ENCODE peak calls at places on chromosomes 16 and 17, in six cellular contexts. Z is esophagus muscularis mucosa; S is CD8-positive, alpha-beta T cell; V is psoas muscle; C is heart left ventricle; I is breast epithelium. O is an unnamed sample.

GRCh38 chr17:16932156-16932555 is 39.8 kb downstream of the TNFRSF13B start:
- DNase-seq in Z (no peak), S (no peak), V (no peak), C (no peak), I (no peak), O (no peak)

GRCh38 chr16:78163772-78164391 is 64.4 kb downstream of the WWOX start:
- DNase-seq in Z (peak), S (no peak), V (no peak), C (no peak), I (no peak), O (no peak)

GRCh38 chr17:63881935-63882601 is at the start of gene GH2:
- DNase-seq in Z (no peak), S (peak), V (peak), C (no peak), I (no peak), O (no peak)

GRCh38 chr16:88936008-88936912 is 40.7 kb downstream of the CBFA2T3 start:
- DNase-seq in Z (no peak), S (no peak), V (no peak), C (peak), I (no peak), O (no peak)

GRCh38 chr16:64182985-64183384 is 938.9 kb downstream of the CDH11 start:
- DNase-seq in Z (no peak), S (no peak), V (no peak), C (no peak), I (no peak), O (no peak)

GRCh38 chr17:60941028-60941427 is 263.4 kb downstream of the BCAS3 start:
- DNase-seq in Z (no peak), S (no peak), V (peak), C (peak), I (no peak), O (no peak)

GRCh38 chr17:70780031-70780430 is 610.7 kb downstream of the KCNJ2 start:
- DNase-seq in Z (no peak), S (no peak), V (no peak), C (no peak), I (no peak), O (no peak)

GRCh38 chr17:55161935-55162555 is 102.7 kb upstream of the HLF start:
- DNase-seq in Z (no peak), S (no peak), V (no peak), C (no peak), I (no peak), O (no peak)

GRCh38 chr16:25613931-25614330 is 77.8 kb upstream of the HS3ST4 start:
- DNase-seq in Z (peak), S (no peak), V (no peak), C (no peak), I (no peak), O (no peak)

GRCh38 chr17:48037924-48038323 is 327 bp upstream of the COPZ2 start:
- DNase-seq in Z (no peak), S (no peak), V (no peak), C (no peak), I (no peak), O (no peak)

GRCh38 chr17:62611767-62612166 is 15.7 kb upstream of the MRC2 start:
- DNase-seq in Z (no peak), S (no peak), V (no peak), C (no peak), I (no peak), O (no peak)

GRCh38 chr17:65455972-65456343 is 105.5 kb downstream of the AXIN2 start:
- DNase-seq in Z (no peak), S (no peak), V (no peak), C (peak), I (no peak), O (no peak)

GRCh38 chr16:46830417-46830901 is 521 bp downstream of the C16orf87 start:
- DNase-seq in Z (no peak), S (peak), V (peak), C (peak), I (no peak), O (no peak)

GRCh38 chr16:70611224-70611598 is 35.1 kb upstream of the IL34 start:
- DNase-seq in Z (no peak), S (no peak), V (no peak), C (no peak), I (no peak), O (no peak)

GRCh38 chr17:72476575-72476986 is 355.8 kb downstream of the SOX9 start:
- DNase-seq in Z (no peak), S (no peak), V (no peak), C (no peak), I (no peak), O (peak)

GRCh38 chr16:47162670-47163420 is 19.1 kb upstream of the NETO2 start:
- DNase-seq in Z (no peak), S (no peak), V (no peak), C (no peak), I (no peak), O (no peak)

GRCh38 chr16:46573008-46573833 is 48.0 kb downstream of the SHCBP1 start:
- DNase-seq in Z (no peak), S (no peak), V (no peak), C (no peak), I (no peak), O (no peak)

GRCh38 chr16:71288570-71288889 is 672 bp downstream of the CMTR2 start:
- DNase-seq in Z (no peak), S (no peak), V (no peak), C (no peak), I (no peak), O (no peak)

GRCh38 chr16:1941162-1941923 is 1.7 kb downstream of the MSRB1 start:
- DNase-seq in Z (no peak), S (no peak), V (peak), C (no peak), I (no peak), O (no peak)

GRCh38 chr17:33941744-33942143 is 313.3 kb upstream of the CCL2 start:
- DNase-seq in Z (no peak), S (no peak), V (no peak), C (no peak), I (no peak), O (no peak)

GRCh38 chr16:80689487-80689886 is 114.9 kb downstream of the CDYL2 start:
- DNase-seq in Z (no peak), S (no peak), V (no peak), C (no peak), I (no peak), O (no peak)

DNA sequence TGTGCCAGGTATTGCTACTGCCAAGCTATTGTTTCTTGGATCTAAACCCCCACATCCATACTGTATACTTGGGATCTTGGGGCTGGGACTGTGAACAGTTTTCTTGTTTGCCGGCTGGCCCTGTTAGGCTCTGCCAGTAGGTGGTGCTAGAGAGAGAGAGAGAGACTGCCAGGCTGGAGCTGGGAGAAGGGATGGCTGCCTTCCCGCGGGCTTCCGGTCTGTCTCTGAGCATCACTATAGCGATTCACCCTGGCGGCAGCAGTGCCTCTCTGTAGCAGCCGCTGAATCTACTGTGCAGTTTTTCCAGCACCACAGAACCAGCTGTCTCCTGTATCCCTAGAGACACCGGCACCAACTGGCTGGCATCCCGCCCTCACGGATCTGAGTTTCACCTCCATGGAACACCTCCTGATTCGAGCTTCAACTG is 201.2 kb downstream of the UTP18 start:
- DNase-seq in Z (peak), S (peak), V (peak), C (peak), I (no peak), O (peak)
- TF ChIP-seq CTCF in Z (peak), S (peak), V (peak), C (peak), I (peak), O (peak)

DNA sequence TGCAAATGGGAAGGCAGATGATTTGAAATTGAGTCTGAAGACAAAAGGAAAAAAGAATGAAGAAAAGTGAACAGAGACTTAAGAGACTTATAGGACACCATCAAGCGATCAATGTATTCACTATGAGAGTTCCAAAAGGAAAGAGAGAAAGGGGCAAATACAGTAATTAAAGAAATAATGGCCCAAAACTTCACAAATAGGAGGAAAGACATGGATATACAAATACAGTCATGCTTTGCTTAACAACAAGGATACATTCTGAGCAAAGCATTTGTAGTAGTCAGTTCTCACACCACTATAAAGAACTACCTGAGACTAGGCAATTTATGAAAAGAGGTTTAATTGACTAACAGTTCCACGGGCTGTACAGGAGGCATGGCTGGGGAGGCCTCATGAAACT is 152.5 kb downstream of the MRTFB start:
- DNase-seq in Z (no peak), S (no peak), V (no peak), C (no peak), I (no peak), O (no peak)
- TF ChIP-seq CTCF in Z (no peak), S (no peak), V (no peak), C (no peak), I (no peak), O (no peak)

GRCh38 chr16:49704586-49705155 is 151.2 kb downstream of the ZNF423 start:
- DNase-seq in Z (no peak), S (no peak), V (no peak), C (no peak), I (no peak), O (no peak)
- TF ChIP-seq CTCF in Z (no peak), S (no peak), V (no peak), C (no peak), I (no peak), O (no peak)

GRCh38 chr16:85553436-85554113 is 59.5 kb upstream of the GSE1 start:
- DNase-seq in Z (no peak), S (peak), V (peak), C (peak), I (no peak), O (no peak)
- TF ChIP-seq CTCF in Z (peak), S (no peak), V (peak), C (peak), I (no peak), O (no peak)

GRCh38 chr17:79925242-79925957 is 86.2 kb upstream of the CBX4 start:
- DNase-seq in Z (no peak), S (no peak), V (peak), C (peak), I (peak), O (peak)
- TF ChIP-seq CTCF in Z (no peak), S (no peak), V (peak), C (no peak), I (no peak), O (no peak)

O was measured in dorsolateral prefrontal cortex.